ENCODE peak calls at places on chromosomes 2 and 18, in ten cellular contexts. One of them, this sample, is unnamed.
A peak's percentile ranks its signal among the peaks of the same experiment; 100 is the strongest.

GRCh38 chr2:146634256-146635068 is 1210.4 kb upstream of the ACVR2A start:
- DNase-seq in HL-60: no peak
- DNase-seq in RWPE1: peak; percentile 92
- DNase-seq in stimulated activated CD4-positive, alpha-beta T cell treated with anti-CD3 and anti-CD28 coated beads, Interleukin-12 subunit alpha, Interleukin-12 subunit beta, amount 100 ng/mL, for 4 hours: no peak
- DNase-seq in GM19239: no peak
- DNase-seq in NCI-H1436: no peak
- DNase-seq in GM06990: no peak
- DNase-seq in breast epithelium: no peak
- DNase-seq in GM23248: peak; percentile 76
- DNase-seq in neural crest cell: no peak
- DNase-seq in this sample: no peak

GRCh38 chr2:30772021-30772705 is 35.1 kb downstream of the CAPN13 start:
- DNase-seq in HL-60: no peak
- DNase-seq in RWPE1: no peak
- DNase-seq in stimulated activated CD4-positive, alpha-beta T cell treated with anti-CD3 and anti-CD28 coated beads, Interleukin-12 subunit alpha, Interleukin-12 subunit beta, amount 100 ng/mL, for 4 hours: no peak
- DNase-seq in GM19239: no peak
- DNase-seq in NCI-H1436: no peak
- DNase-seq in GM06990: no peak
- DNase-seq in breast epithelium: no peak
- DNase-seq in GM23248: no peak
- DNase-seq in neural crest cell: no peak
- DNase-seq in this sample: no peak

GRCh38 chr18:47930086-47930843 is at the start of gene SMAD2:
- DNase-seq in HL-60: peak; percentile 85
- DNase-seq in RWPE1: peak; percentile 37
- DNase-seq in stimulated activated CD4-positive, alpha-beta T cell treated with anti-CD3 and anti-CD28 coated beads, Interleukin-12 subunit alpha, Interleukin-12 subunit beta, amount 100 ng/mL, for 4 hours: peak; percentile 76
- DNase-seq in GM19239: no peak
- DNase-seq in NCI-H1436: peak; percentile 70
- DNase-seq in GM06990: no peak
- DNase-seq in breast epithelium: peak; percentile 76
- DNase-seq in GM23248: peak; percentile 81
- DNase-seq in neural crest cell: peak; percentile 61
- DNase-seq in this sample: peak; percentile 77

GRCh38 chr2:165691615-165692014 is 102.4 kb downstream of the GALNT3 start:
- DNase-seq in HL-60: no peak
- DNase-seq in RWPE1: no peak
- DNase-seq in stimulated activated CD4-positive, alpha-beta T cell treated with anti-CD3 and anti-CD28 coated beads, Interleukin-12 subunit alpha, Interleukin-12 subunit beta, amount 100 ng/mL, for 4 hours: no peak
- DNase-seq in GM19239: no peak
- DNase-seq in NCI-H1436: no peak
- DNase-seq in GM06990: no peak
- DNase-seq in breast epithelium: no peak
- DNase-seq in GM23248: peak; percentile 80
- DNase-seq in neural crest cell: no peak
- DNase-seq in this sample: no peak

GRCh38 chr2:42314892-42315468 is 46.0 kb downstream of the COX7A2L start:
- DNase-seq in HL-60: peak; percentile 49
- DNase-seq in RWPE1: peak; percentile 69
- DNase-seq in stimulated activated CD4-positive, alpha-beta T cell treated with anti-CD3 and anti-CD28 coated beads, Interleukin-12 subunit alpha, Interleukin-12 subunit beta, amount 100 ng/mL, for 4 hours: no peak
- DNase-seq in GM19239: no peak
- DNase-seq in NCI-H1436: no peak
- DNase-seq in GM06990: no peak
- DNase-seq in breast epithelium: no peak
- DNase-seq in GM23248: peak; percentile 93
- DNase-seq in neural crest cell: no peak
- DNase-seq in this sample: no peak

GRCh38 chr2:240449764-240450531 is 14.5 kb downstream of the GPC1 start:
- DNase-seq in HL-60: no peak
- DNase-seq in RWPE1: peak; percentile 90
- DNase-seq in stimulated activated CD4-positive, alpha-beta T cell treated with anti-CD3 and anti-CD28 coated beads, Interleukin-12 subunit alpha, Interleukin-12 subunit beta, amount 100 ng/mL, for 4 hours: no peak
- DNase-seq in GM19239: no peak
- DNase-seq in NCI-H1436: peak; percentile 81
- DNase-seq in GM06990: no peak
- DNase-seq in breast epithelium: no peak
- DNase-seq in GM23248: peak; percentile 31
- DNase-seq in neural crest cell: no peak
- DNase-seq in this sample: no peak

GRCh38 chr2:133512121-133512520 is 56.1 kb downstream of the NCKAP5 start:
- DNase-seq in HL-60: no peak
- DNase-seq in RWPE1: no peak
- DNase-seq in stimulated activated CD4-positive, alpha-beta T cell treated with anti-CD3 and anti-CD28 coated beads, Interleukin-12 subunit alpha, Interleukin-12 subunit beta, amount 100 ng/mL, for 4 hours: no peak
- DNase-seq in GM19239: no peak
- DNase-seq in NCI-H1436: no peak
- DNase-seq in GM06990: no peak
- DNase-seq in breast epithelium: no peak
- DNase-seq in GM23248: no peak
- DNase-seq in neural crest cell: no peak
- DNase-seq in this sample: no peak

GRCh38 chr2:55862673-55863390 is 60.8 kb downstream of the EFEMP1 start:
- DNase-seq in HL-60: no peak
- DNase-seq in RWPE1: peak; percentile 88
- DNase-seq in stimulated activated CD4-positive, alpha-beta T cell treated with anti-CD3 and anti-CD28 coated beads, Interleukin-12 subunit alpha, Interleukin-12 subunit beta, amount 100 ng/mL, for 4 hours: no peak
- DNase-seq in GM19239: no peak
- DNase-seq in NCI-H1436: no peak
- DNase-seq in GM06990: no peak
- DNase-seq in breast epithelium: no peak
- DNase-seq in GM23248: peak; percentile 99
- DNase-seq in neural crest cell: no peak
- DNase-seq in this sample: no peak

GRCh38 chr2:151302286-151302878 is 12.9 kb upstream of the NMI start:
- DNase-seq in HL-60: no peak
- DNase-seq in RWPE1: no peak
- DNase-seq in stimulated activated CD4-positive, alpha-beta T cell treated with anti-CD3 and anti-CD28 coated beads, Interleukin-12 subunit alpha, Interleukin-12 subunit beta, amount 100 ng/mL, for 4 hours: no peak
- DNase-seq in GM19239: no peak
- DNase-seq in NCI-H1436: no peak
- DNase-seq in GM06990: no peak
- DNase-seq in breast epithelium: no peak
- DNase-seq in GM23248: peak; percentile 43
- DNase-seq in neural crest cell: no peak
- DNase-seq in this sample: no peak

GRCh38 chr2:239737144-239737463 is 288.0 kb downstream of the NDUFA10 start:
- DNase-seq in HL-60: no peak
- DNase-seq in RWPE1: no peak
- DNase-seq in stimulated activated CD4-positive, alpha-beta T cell treated with anti-CD3 and anti-CD28 coated beads, Interleukin-12 subunit alpha, Interleukin-12 subunit beta, amount 100 ng/mL, for 4 hours: no peak
- DNase-seq in GM19239: no peak
- DNase-seq in NCI-H1436: no peak
- DNase-seq in GM06990: no peak
- DNase-seq in breast epithelium: no peak
- DNase-seq in GM23248: no peak
- DNase-seq in neural crest cell: no peak
- DNase-seq in this sample: no peak

GRCh38 chr18:27004056-27004829 is 138.7 kb upstream of the AQP4 start:
- DNase-seq in HL-60: no peak
- DNase-seq in RWPE1: no peak
- DNase-seq in stimulated activated CD4-positive, alpha-beta T cell treated with anti-CD3 and anti-CD28 coated beads, Interleukin-12 subunit alpha, Interleukin-12 subunit beta, amount 100 ng/mL, for 4 hours: no peak
- DNase-seq in GM19239: no peak
- DNase-seq in NCI-H1436: no peak
- DNase-seq in GM06990: no peak
- DNase-seq in breast epithelium: no peak
- DNase-seq in GM23248: peak; percentile 38
- DNase-seq in neural crest cell: no peak
- DNase-seq in this sample: no peak